ENCODE peak calls at places on chromosome 6, in ten cellular contexts. Q is aorta; O is stimulated activated CD4-positive, alpha-beta T cell treated with anti-CD3 and anti-CD28 coated beads, Interleukin-1b, Interleukin-23, amount 100 ng/mL, for 1 hour; W is SHP77; K is H54; T is T-cell; C is stimulated activated CD8-positive, alpha-beta memory T cell treated with anti-CD3 and anti-CD28 coated beads, Interleukin-4, amount 100 ng/mL, for 24 hours; F is iPS-NIHi11; M is COLO829; H is retinal pigment epithelial cell. R is an unnamed sample.
A peak's percentile ranks its signal among the peaks of the same experiment; 100 is the strongest.

GRCh38 chr6:26330835-26331808 is 33.9 kb upstream of the BTN3A2 start:
- DNase-seq in Q (no peak), O (no peak), W (peak; percentile 71), K (no peak), T (peak; percentile 31), C (no peak), F (no peak), M (peak; percentile 53), H (no peak), R (no peak)

GRCh38 chr6:157989541-157990289 is 8.1 kb downstream of the SYNJ2 start:
- DNase-seq in Q (peak; percentile 80), O (no peak), W (peak; percentile 65), K (peak; percentile 61), T (no peak), C (no peak), F (no peak), M (no peak), H (peak; percentile 48), R (no peak)

GRCh38 chr6:105042648-105043047 is 85.7 kb downstream of the LIN28B start:
- DNase-seq in Q (no peak), O (no peak), W (no peak), K (no peak), T (no peak), C (no peak), F (no peak), M (no peak), H (no peak), R (no peak)

GRCh38 chr6:158567152-158567551 is 7.3 kb downstream of the TMEM181 start:
- DNase-seq in Q (no peak), O (no peak), W (no peak), K (no peak), T (no peak), C (no peak), F (no peak), M (no peak), H (no peak), R (no peak)

GRCh38 chr6:10309826-10310405 is 105.0 kb downstream of the TFAP2A start:
- DNase-seq in Q (no peak), O (no peak), W (no peak), K (no peak), T (no peak), C (no peak), F (peak; percentile 23), M (no peak), H (no peak), R (no peak)

GRCh38 chr6:52595000-52595795 is 18.3 kb upstream of the TRAM2 start:
- DNase-seq in Q (peak; percentile 62), O (no peak), W (peak; percentile 52), K (peak; percentile 78), T (no peak), C (no peak), F (peak; percentile 74), M (peak; percentile 79), H (peak; percentile 86), R (no peak)

GRCh38 chr6:37306624-37307222 is 47.1 kb upstream of the RNF8 start:
- DNase-seq in Q (no peak), O (no peak), W (peak; percentile 44), K (no peak), T (no peak), C (no peak), F (peak; percentile 17), M (no peak), H (no peak), R (no peak)

GRCh38 chr6:128932061-128932460 is 49.1 kb downstream of the LAMA2 start:
- DNase-seq in Q (no peak), O (no peak), W (no peak), K (no peak), T (no peak), C (no peak), F (no peak), M (peak; percentile 41), H (no peak), R (no peak)

GRCh38 chr6:96926425-96926824 is 1.9 kb downstream of the KLHL32 start:
- DNase-seq in Q (no peak), O (no peak), W (no peak), K (no peak), T (no peak), C (no peak), F (no peak), M (no peak), H (no peak), R (no peak)

GRCh38 chr6:161383951-161384350 is 110.1 kb upstream of the AGPAT4 start:
- DNase-seq in Q (no peak), O (no peak), W (no peak), K (no peak), T (no peak), C (no peak), F (no peak), M (no peak), H (no peak), R (no peak)

GRCh38 chr6:168785720-168786511 is 344.9 kb downstream of the SMOC2 start:
- DNase-seq in Q (no peak), O (no peak), W (no peak), K (no peak), T (no peak), C (no peak), F (no peak), M (no peak), H (no peak), R (no peak)